ENCODE peak calls at places on chromosome 7, in six cellular contexts. D, Y, Z, C, O and H are unnamed samples.

GRCh38 chr7:135597181-135597925 is 39.6 kb downstream of the NUP205 start:
- DNase-seq in D (no peak), Y (no peak), Z (no peak), C (no peak), O (no peak), H (no peak)

GRCh38 chr7:31778296-31778695 is 91.3 kb downstream of the PPP1R17 start:
- DNase-seq in D (no peak), Y (no peak), Z (no peak), C (no peak), O (no peak), H (no peak)

GRCh38 chr7:70240873-70241272 is 642.6 kb downstream of the AUTS2 start:
- DNase-seq in D (no peak), Y (no peak), Z (no peak), C (no peak), O (no peak), H (no peak)

GRCh38 chr7:158559356-158559755 is 28.3 kb downstream of the PTPRN2 start:
- DNase-seq in D (no peak), Y (no peak), Z (no peak), C (no peak), O (no peak), H (no peak)

GRCh38 chr7:4610768-4611467 is 71.2 kb upstream of the FOXK1 start:
- DNase-seq in D (peak), Y (peak), Z (peak), C (peak), O (peak), H (peak)

GRCh38 chr7:138606251-138606650 is 94.9 kb downstream of the SVOPL start:
- DNase-seq in D (no peak), Y (no peak), Z (no peak), C (no peak), O (no peak), H (no peak)

GRCh38 chr7:17497136-17497535 is 198.7 kb downstream of the AHR start:
- DNase-seq in D (no peak), Y (no peak), Z (no peak), C (no peak), O (no peak), H (no peak)

GRCh38 chr7:27389508-27389907 is 146.9 kb downstream of the EVX1 start:
- DNase-seq in D (no peak), Y (no peak), Z (no peak), C (no peak), O (no peak), H (no peak)

GRCh38 chr7:121219031-121219430 is 109.8 kb upstream of the WNT16 start:
- DNase-seq in D (no peak), Y (no peak), Z (no peak), C (no peak), O (no peak), H (no peak)

GRCh38 chr7:84953294-84953693 is 233.6 kb downstream of the SEMA3D start:
- DNase-seq in D (no peak), Y (no peak), Z (no peak), C (no peak), O (no peak), H (no peak)

GRCh38 chr7:30908681-30909080 is 3.0 kb upstream of the AQP1 start:
- DNase-seq in D (no peak), Y (peak), Z (no peak), C (no peak), O (no peak), H (no peak)

GRCh38 chr7:18574235-18574540 is 78.6 kb downstream of the HDAC9 start:
- DNase-seq in D (no peak), Y (no peak), Z (no peak), C (no peak), O (no peak), H (no peak)

DNA sequence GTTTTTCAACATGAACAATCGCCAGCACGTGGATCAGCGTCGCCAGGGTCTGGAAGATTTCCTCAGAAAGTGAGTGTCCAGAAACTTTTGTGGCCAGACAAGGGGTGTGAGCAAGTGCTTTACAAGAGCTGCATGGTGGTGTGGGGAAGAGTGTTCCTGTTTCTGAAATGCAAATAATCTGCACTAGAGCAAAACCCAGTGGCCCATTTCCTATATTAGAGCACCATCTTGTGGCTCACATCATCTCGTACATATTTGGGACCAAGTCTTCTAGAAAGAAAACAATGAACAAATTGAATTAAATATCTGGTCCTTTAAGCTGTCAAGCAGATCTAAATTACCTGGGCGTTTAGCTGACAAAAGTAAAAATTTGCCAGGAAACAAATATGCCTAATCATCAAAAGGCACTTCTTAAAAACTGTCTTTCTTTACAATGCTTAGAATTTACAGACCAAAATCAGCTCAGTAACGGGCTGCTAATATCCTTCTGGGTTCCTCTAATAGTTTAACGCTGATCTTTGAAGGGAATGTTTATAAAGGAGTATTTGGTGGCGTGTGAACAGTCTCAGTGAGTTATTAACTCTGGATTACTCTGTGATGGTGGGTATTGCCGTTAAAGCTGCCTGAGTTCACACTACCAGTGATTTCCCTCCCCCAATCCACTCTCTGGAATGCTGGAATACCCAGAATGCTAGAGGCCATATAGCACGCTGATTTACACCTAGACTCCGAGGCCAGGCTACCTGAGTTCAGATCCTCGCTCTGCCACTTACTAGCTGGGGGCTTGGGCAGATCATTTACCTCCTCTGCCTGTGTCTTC is 73.6 kb downstream of the SNX10 start:
- DNase-seq in D (peak), Y (no peak), Z (peak), C (peak), O (peak), H (peak)
- TF ChIP-seq CHD2 in D (no peak), Y (no peak), Z (no peak), C (no peak), O (no peak), H (no peak)

DNA sequence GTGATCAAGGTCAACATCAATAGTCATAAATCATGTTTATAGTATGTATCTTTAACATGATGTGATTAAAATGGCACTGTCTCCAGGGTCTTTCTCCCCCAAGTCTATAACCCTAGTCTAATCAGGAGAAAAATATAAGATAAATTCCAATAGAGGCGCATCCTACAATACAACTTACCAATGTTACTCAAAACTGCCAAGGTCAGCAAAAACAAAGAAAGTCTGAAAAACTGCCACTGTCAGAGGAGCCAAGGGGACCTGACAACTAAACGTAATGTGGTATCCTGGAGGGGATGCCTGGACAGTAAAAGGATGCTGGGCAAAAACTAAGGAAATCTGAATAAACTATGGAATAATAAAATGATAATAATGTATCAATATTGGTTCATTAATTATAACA is 63.9 kb downstream of the TPK1 start:
- DNase-seq in D (no peak), Y (no peak), Z (no peak), C (no peak), O (no peak), H (no peak)
- TF ChIP-seq CHD2 in D (no peak), Y (no peak), Z (no peak), C (no peak), O (no peak), H (no peak)

GRCh38 chr7:93205046-93205445 is 21.2 kb downstream of the HEPACAM2 start:
- DNase-seq in D (no peak), Y (no peak), Z (no peak), C (no peak), O (no peak), H (no peak)

GRCh38 chr7:93202594-93203273 is 23.5 kb downstream of the HEPACAM2 start:
- DNase-seq in D (no peak), Y (no peak), Z (no peak), C (no peak), O (no peak), H (no peak)

GRCh38 chr7:93198472-93198871 is 27.8 kb downstream of the HEPACAM2 start:
- DNase-seq in D (no peak), Y (no peak), Z (no peak), C (no peak), O (no peak), H (no peak)

GRCh38 chr7:93203496-93203895 is 22.8 kb downstream of the HEPACAM2 start:
- DNase-seq in D (no peak), Y (no peak), Z (no peak), C (no peak), O (no peak), H (peak)
- TF ChIP-seq CHD2 in D (no peak), Y (no peak), Z (no peak), C (no peak), O (no peak), H (no peak)

GRCh38 chr7:133911724-133912123 is 215.4 kb upstream of the LRGUK start:
- DNase-seq in D (no peak), Y (no peak), Z (no peak), C (peak), O (no peak), H (no peak)
- TF ChIP-seq CHD2 in D (no peak), Y (no peak), Z (no peak), C (no peak), O (no peak), H (no peak)

GRCh38 chr7:77563275-77563674 is 26.2 kb downstream of the PTPN12 start:
- DNase-seq in D (no peak), Y (no peak), Z (no peak), C (no peak), O (no peak), H (no peak)
- TF ChIP-seq CHD2 in D (no peak), Y (no peak), Z (no peak), C (no peak), O (no peak), H (no peak)

DNA sequence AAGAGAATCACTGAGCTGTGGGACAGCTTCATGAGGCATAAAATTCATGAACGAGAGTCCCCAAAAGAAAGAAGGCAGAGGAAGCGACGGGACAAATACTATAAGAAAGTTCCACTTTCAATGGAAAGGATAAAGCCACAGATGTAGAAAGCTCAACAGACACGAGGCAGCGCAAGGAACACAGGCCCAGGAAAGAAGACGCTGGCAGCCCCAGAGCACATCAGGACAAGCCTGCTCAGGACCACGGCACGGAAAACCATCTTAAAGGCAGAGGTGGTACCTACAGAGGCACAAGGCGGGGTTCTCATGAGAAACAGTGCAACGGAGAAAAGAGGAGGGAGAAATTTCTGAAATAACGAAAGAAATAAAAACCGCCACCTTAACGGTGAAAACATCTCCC is 273.4 kb downstream of the MAD1L1 start:
- DNase-seq in D (no peak), Y (no peak), Z (no peak), C (no peak), O (no peak), H (no peak)
- TF ChIP-seq CHD2 in D (no peak), Y (no peak), Z (no peak), C (no peak), O (no peak), H (no peak)

GRCh38 chr7:44280993-44281721 is 44.2 kb downstream of the CAMK2B start:
- DNase-seq in D (no peak), Y (peak), Z (peak), C (no peak), O (no peak), H (no peak)
- TF ChIP-seq CHD2 in D (no peak), Y (no peak), Z (no peak), C (no peak), O (no peak), H (no peak)

GRCh38 chr7:41872951-41873350 is 170.1 kb upstream of the INHBA start:
- DNase-seq in D (no peak), Y (no peak), Z (no peak), C (no peak), O (no peak), H (no peak)
- TF ChIP-seq CHD2 in D (no peak), Y (no peak), Z (no peak), C (no peak), O (no peak), H (no peak)